ENCODE peak calls at places on chromosomes 7 and 10, in four cellular contexts. M is CD4-positive, CD25-positive, alpha-beta regulatory T cell; W is left lung; L is upper lobe of right lung. O is an unnamed sample.

GRCh38 chr7:131529179-131529578 is 27.2 kb downstream of the PODXL start:
- ATAC-seq in M (no peak), L (no peak), W (no peak), O (no peak)

GRCh38 chr7:104023100-104023499 is 33.6 kb upstream of the RELN start:
- ATAC-seq in W (no peak), L (no peak), M (no peak), O (no peak)

GRCh38 chr7:138400400-138400886 is 59.6 kb upstream of the TRIM24 start:
- ATAC-seq in W (no peak), M (no peak), L (no peak), O (no peak)

GRCh38 chr7:21077602-21078001 is 290.9 kb upstream of the SP8 start:
- ATAC-seq in L (no peak), W (no peak), M (no peak), O (no peak)

GRCh38 chr7:103445228-103446020 is 583 bp downstream of the SLC26A5 start:
- ATAC-seq in M (no peak), L (peak; percentile 62), W (peak; percentile 55), O (no peak)

GRCh38 chr10:106360870-106361269 is 803.6 kb downstream of the SORCS1 start:
- ATAC-seq in W (no peak), M (no peak), L (no peak), O (no peak)

GRCh38 chr10:32318476-32318896 is 28.5 kb downstream of the EPC1 start:
- ATAC-seq in W (peak; percentile 67), L (peak; percentile 88), M (peak; percentile 21), O (peak; percentile 68)

GRCh38 chr7:37424995-37425394 is 23.7 kb downstream of the ELMO1 start:
- ATAC-seq in W (peak; percentile 44), L (peak; percentile 65), M (no peak), O (no peak)

GRCh38 chr10:113333313-113333712 is 219.5 kb upstream of the HABP2 start:
- ATAC-seq in W (no peak), L (no peak), M (no peak), O (no peak)

GRCh38 chr7:3561908-3562307 is 260.9 kb downstream of the SDK1 start:
- ATAC-seq in M (no peak), L (peak; percentile 75), W (peak; percentile 90), O (no peak)

GRCh38 chr10:24981161-24981710 is 28.8 kb upstream of the PRTFDC1 start:
- ATAC-seq in W (no peak), M (no peak), L (no peak), O (no peak)

GRCh38 chr7:823639-824038 is 8.6 kb upstream of the SUN1 start:
- ATAC-seq in W (no peak), L (peak; percentile 35), M (no peak), O (no peak)

GRCh38 chr7:115014794-115015193 is 92.9 kb downstream of the MDFIC start:
- ATAC-seq in M (no peak), L (no peak), W (no peak), O (no peak)

GRCh38 chr7:48511021-48511579 is 339.8 kb downstream of the ABCA13 start:
- ATAC-seq in W (no peak), L (no peak), M (no peak), O (no peak)

GRCh38 chr7:105345003-105345402 is 43.7 kb downstream of the SRPK2 start:
- ATAC-seq in W (peak; percentile 54), L (no peak), M (no peak), O (no peak)

GRCh38 chr7:5334671-5335070 is 51.9 kb downstream of the SLC29A4 start:
- ATAC-seq in M (no peak), L (peak; percentile 27), W (no peak), O (no peak)

GRCh38 chr7:13062596-13062995 is 375.2 kb downstream of the ARL4A start:
- ATAC-seq in W (no peak), L (no peak), M (no peak), O (no peak)

GRCh38 chr7:25215694-25216335 is 12.5 kb downstream of the NPVF start:
- ATAC-seq in M (no peak), W (no peak), L (no peak), O (no peak)

GRCh38 chr7:3787717-3788311 is 486.8 kb downstream of the SDK1 start:
- ATAC-seq in M (no peak), W (peak; percentile 90), L (peak; percentile 74), O (no peak)

GRCh38 chr10:117617664-117618063 is 75.1 kb downstream of the EMX2 start:
- ATAC-seq in W (no peak), M (no peak), L (no peak), O (no peak)

GRCh38 chr7:39084344-39084743 is 106.6 kb downstream of the POU6F2 start:
- ATAC-seq in W (no peak), L (no peak), M (no peak), O (no peak)

GRCh38 chr10:6108631-6109443 is 20.0 kb downstream of the RBM17 start:
- ATAC-seq in L (peak; percentile 78), W (peak; percentile 85), M (peak; percentile 60), O (no peak)

GRCh38 chr10:92222603-92223275 is 68.1 kb downstream of the CPEB3 start:
- ATAC-seq in L (no peak), W (no peak), M (no peak), O (no peak)

GRCh38 chr10:128927821-128928220 is 539.2 kb upstream of the MGMT start:
- ATAC-seq in L (peak; percentile 29), M (no peak), W (peak; percentile 74), O (peak; percentile 54)

GRCh38 chr7:132907380-132907940 is 174.4 kb downstream of the CHCHD3 start:
- ATAC-seq in M (no peak), L (no peak), W (no peak), O (no peak)

GRCh38 chr7:126783613-126784012 is 469.1 kb downstream of the GRM8 start:
- ATAC-seq in L (no peak), W (no peak), M (no peak), O (no peak)

GRCh38 chr7:82600601-82601000 is 157.0 kb upstream of the CACNA2D1 start:
- ATAC-seq in M (no peak), L (no peak), W (no peak), O (no peak)

GRCh38 chr7:107692501-107692900 is 31.9 kb downstream of the SLC26A4 start:
- ATAC-seq in L (no peak), W (no peak), M (no peak), O (no peak)

GRCh38 chr10:80878330-80878729 is 340.6 kb downstream of the SH2D4B start:
- ATAC-seq in M (no peak), L (no peak), W (no peak), O (no peak)

GRCh38 chr10:62073429-62073828 is 171.9 kb downstream of the ARID5B start:
- ATAC-seq in W (no peak), L (no peak), M (no peak), O (no peak)

GRCh38 chr10:62077330-62078015 is 176.0 kb downstream of the ARID5B start:
- ATAC-seq in M (no peak), L (no peak), W (no peak), O (no peak)

GRCh38 chr10:62076872-62077271 is 175.4 kb downstream of the ARID5B start:
- ATAC-seq in M (peak; percentile 33), L (peak; percentile 82), W (peak; percentile 81), O (no peak)

GRCh38 chr10:62075912-62076311 is 174.4 kb downstream of the ARID5B start:
- ATAC-seq in L (no peak), W (peak; percentile 4), M (no peak), O (no peak)

DNA sequence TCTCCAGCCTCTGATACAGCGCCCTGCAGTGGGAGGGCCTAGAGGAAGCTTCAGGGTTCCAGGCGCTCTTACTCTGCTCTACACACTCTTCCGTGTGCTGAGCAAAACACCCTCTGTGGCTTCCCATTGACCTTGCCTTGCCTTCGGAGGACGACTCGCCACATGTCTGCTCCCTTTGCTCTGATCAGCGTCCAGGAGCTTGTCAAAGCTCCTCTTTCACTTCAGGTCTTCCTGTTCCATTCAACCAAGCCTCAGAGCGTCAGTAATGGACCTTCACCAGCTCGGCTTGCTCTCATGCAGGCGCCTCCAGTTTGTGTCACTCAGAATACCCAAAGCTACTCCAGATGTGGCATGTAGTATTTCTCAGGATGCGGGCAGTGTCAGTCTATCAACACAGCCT is 173.9 kb downstream of the ARID5B start:
- ATAC-seq in W (peak; percentile 10), M (no peak), L (no peak), O (no peak)
- H3K4me1 ChIP-seq in W (no peaks in the 10 kb centered on the region), M (peaks cover 61% of the 10 kb centered on the region), L (peaks cover 30% of the 10 kb centered on the region), O (peaks cover 78% of the 10 kb centered on the region)

DNA sequence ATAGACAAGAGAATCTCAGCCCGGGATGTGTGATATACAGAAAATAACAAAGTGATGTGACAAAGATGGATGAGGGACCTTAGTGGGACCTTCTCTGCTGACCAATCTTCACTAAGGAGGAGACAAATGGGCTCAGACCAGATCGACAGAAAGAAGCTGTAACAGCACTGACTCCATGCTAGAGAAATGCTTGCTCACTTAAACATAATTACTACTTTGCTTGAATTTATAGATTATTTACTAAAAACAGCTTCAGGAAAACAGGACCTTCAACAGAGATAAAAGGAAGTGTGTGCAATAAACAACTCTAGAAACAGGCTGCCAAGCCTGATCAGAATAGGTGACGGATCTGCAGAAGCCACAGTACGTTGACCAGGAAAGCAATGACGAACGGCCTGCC is 98.3 kb upstream of the STEAP1B start:
- ATAC-seq in W (no peak), L (no peak), M (no peak), O (no peak)
- H3K4me1 ChIP-seq in W (peaks cover 5% of the 10 kb centered on the region), L (peaks cover 14% of the 10 kb centered on the region), M (no peaks in the 10 kb centered on the region), O (peaks cover 4% of the 10 kb centered on the region)

GRCh38 chr10:42983595-42983990 is 93.3 kb upstream of the RET start:
- ATAC-seq in M (no peak), W (no peak), L (no peak), O (no peak)
- H3K4me1 ChIP-seq in M (no peaks in the 10 kb centered on the region), W (no peaks in the 10 kb centered on the region), L (no peaks in the 10 kb centered on the region), O (no peaks in the 10 kb centered on the region)

GRCh38 chr10:11140963-11141362 is 123.3 kb downstream of the CELF2 start:
- ATAC-seq in L (no peak), M (no peak), W (no peak), O (no peak)
- H3K4me1 ChIP-seq in L (peaks cover 11% of the 10 kb centered on the region), M (peaks cover 38% of the 10 kb centered on the region), W (peaks cover 1% of the 10 kb centered on the region), O (peaks cover 14% of the 10 kb centered on the region)

GRCh38 chr10:119303886-119304285 is 96.5 kb downstream of the GRK5 start:
- ATAC-seq in M (no peak), W (no peak), L (no peak), O (no peak)
- H3K4me1 ChIP-seq in M (peaks cover 81% of the 10 kb centered on the region), W (no peaks in the 10 kb centered on the region), L (peaks cover 42% of the 10 kb centered on the region), O (peaks cover 98% of the 10 kb centered on the region)

DNA sequence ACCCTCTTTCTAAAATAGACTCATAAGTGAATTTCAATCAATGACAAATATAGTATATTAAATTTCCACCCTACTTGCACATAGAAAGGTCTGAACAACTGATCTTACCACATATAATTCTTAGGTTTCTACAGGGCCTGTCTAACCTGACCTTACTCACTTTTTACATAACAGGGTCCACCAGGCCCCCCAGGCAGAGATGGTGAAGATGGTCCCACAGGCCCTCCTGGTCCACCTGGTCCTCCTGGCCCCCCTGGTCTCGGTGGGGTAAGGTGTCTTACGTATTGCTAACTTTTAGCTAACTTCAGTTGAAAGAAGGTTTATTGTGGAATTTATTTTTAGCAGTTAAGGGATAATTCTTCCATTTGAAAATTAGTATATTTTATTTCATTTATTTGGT is 5.3 kb downstream of the COL1A2 start:
- ATAC-seq in M (no peak), L (no peak), W (no peak), O (no peak)
- H3K4me1 ChIP-seq in M (peaks cover 3% of the 10 kb centered on the region), L (no peaks in the 10 kb centered on the region), W (peaks cover 10% of the 10 kb centered on the region), O (peaks cover 20% of the 10 kb centered on the region)